ENCODE peak calls at places on chromosomes 5 and 9, in eight cellular contexts. H is cardiac muscle cell; A is cardiac fibroblast; V is CD4-positive, alpha-beta T cell; T is AG10803; W is Peyer's patch; L is fibroblast of villous mesenchyme; D is tibial nerve. O is an unnamed sample.

GRCh38 chr5:55276771-55277170 is 30.7 kb downstream of the DHX29 start:
- DNase-seq in V (no peak), L (peak), H (no peak), T (peak), W (no peak), A (peak), D (no peak), O (no peak)

GRCh38 chr5:9924614-9925013 is 294.5 kb upstream of the TAS2R1 start:
- DNase-seq in W (no peak), D (no peak), A (peak), V (no peak), T (peak), L (peak), H (peak), O (no peak)

GRCh38 chr5:102453716-102454115 is 45.1 kb downstream of the SLCO6A1 start:
- DNase-seq in W (no peak), L (no peak), D (no peak), V (no peak), T (no peak), H (peak), A (peak), O (no peak)

GRCh38 chr9:89093201-89093600 is 85.4 kb downstream of the SHC3 start:
- DNase-seq in A (no peak), V (no peak), D (no peak), T (no peak), W (no peak), H (peak), L (no peak), O (no peak)

GRCh38 chr5:139696894-139697658 is 48.9 kb downstream of the CXXC5 start:
- DNase-seq in D (peak), A (peak), T (peak), W (no peak), H (peak), V (no peak), L (peak), O (peak)

GRCh38 chr5:16037121-16037520 is 142.5 kb downstream of the MARCHF11 start:
- DNase-seq in H (no peak), W (no peak), D (no peak), A (no peak), T (no peak), V (no peak), L (no peak), O (no peak)

GRCh38 chr5:31393126-31393525 is 138.8 kb downstream of the DROSHA start:
- DNase-seq in A (no peak), V (no peak), H (no peak), T (no peak), L (no peak), D (no peak), W (no peak), O (no peak)

GRCh38 chr9:98318834-98319478 is 63.5 kb upstream of the TBC1D2 start:
- DNase-seq in D (no peak), V (no peak), A (peak), T (peak), H (peak), W (no peak), L (peak), O (no peak)

GRCh38 chr9:1083325-1083913 is 33.3 kb downstream of the DMRT2 start:
- DNase-seq in L (no peak), D (peak), H (peak), A (no peak), V (no peak), W (no peak), T (peak), O (peak)

GRCh38 chr5:75600535-75600934 is 10.7 kb upstream of the ANKDD1B start:
- DNase-seq in T (no peak), V (no peak), W (no peak), A (no peak), D (no peak), L (no peak), H (no peak), O (no peak)

GRCh38 chr5:131259326-131259725 is 4.5 kb upstream of the CDC42SE2 start:
- DNase-seq in H (no peak), A (peak), D (no peak), V (no peak), W (no peak), T (no peak), L (no peak), O (no peak)

GRCh38 chr5:42756630-42757601 is at the start of gene CCDC152:
- DNase-seq in L (no peak), A (peak), W (peak), T (peak), D (no peak), V (peak), H (peak), O (no peak)

GRCh38 chr5:109744261-109744660 is 54.5 kb downstream of the MAN2A1 start:
- DNase-seq in L (no peak), W (no peak), D (no peak), H (no peak), T (no peak), V (no peak), A (no peak), O (no peak)

GRCh38 chr9:73239868-73240267 is 88.2 kb downstream of the ANXA1 start:
- DNase-seq in T (no peak), D (no peak), A (no peak), V (no peak), W (no peak), L (peak), H (peak), O (no peak)

GRCh38 chr9:113516840-113517577 is 53.5 kb downstream of the RGS3 start:
- DNase-seq in D (no peak), A (no peak), T (no peak), H (no peak), V (peak), W (peak), L (no peak), O (no peak)

GRCh38 chr9:97803167-97804058 is 49.6 kb upstream of the FOXE1 start:
- DNase-seq in T (peak), L (peak), D (peak), V (peak), A (peak), H (peak), W (peak), O (peak)

GRCh38 chr9:108022246-108022935 is 532.8 kb upstream of the KLF4 start:
- DNase-seq in H (no peak), T (peak), V (no peak), W (no peak), A (peak), L (no peak), D (no peak), O (no peak)

GRCh38 chr9:2663486-2663885 is 41.9 kb downstream of the VLDLR start:
- DNase-seq in D (no peak), V (no peak), W (no peak), H (no peak), L (no peak), T (no peak), A (no peak), O (no peak)

GRCh38 chr9:114662081-114662989 is 4.7 kb upstream of the TEX53 start:
- DNase-seq in W (peak), T (no peak), L (peak), H (peak), A (peak), D (peak), V (peak), O (peak)

GRCh38 chr5:40033411-40033810 is 608.6 kb upstream of the DAB2 start:
- DNase-seq in L (no peak), V (peak), W (peak), T (no peak), H (no peak), D (no peak), A (no peak), O (no peak)

GRCh38 chr9:123049589-123050222 is 16.2 kb downstream of the GPR21 start:
- DNase-seq in L (peak), D (peak), H (peak), V (no peak), W (no peak), T (peak), A (peak), O (no peak)

GRCh38 chr5:125559296-125559695 is 812.9 kb upstream of the ZNF608 start:
- DNase-seq in W (no peak), V (no peak), L (peak), H (peak), D (no peak), A (peak), T (peak), O (no peak)

GRCh38 chr5:72529383-72529782 is 22.2 kb upstream of the ZNF366 start:
- DNase-seq in A (no peak), L (no peak), T (no peak), W (no peak), H (no peak), V (no peak), D (no peak), O (no peak)

GRCh38 chr5:132499440-132500243 is 9.1 kb upstream of the IRF1 start:
- DNase-seq in H (no peak), T (no peak), D (peak), A (no peak), L (no peak), V (no peak), W (no peak), O (no peak)

GRCh38 chr9:137705443-137705863 is 86.6 kb downstream of the EHMT1 start:
- DNase-seq in T (no peak), V (no peak), W (peak), L (no peak), A (no peak), H (no peak), D (no peak), O (no peak)

GRCh38 chr5:116896001-116896400 is 321.4 kb upstream of the SEMA6A start:
- DNase-seq in D (no peak), T (no peak), H (no peak), A (no peak), W (no peak), V (no peak), L (no peak), O (no peak)

GRCh38 chr5:16922430-16922829 is 13.7 kb downstream of the MYO10 start:
- DNase-seq in T (no peak), W (no peak), V (no peak), D (no peak), H (no peak), A (no peak), L (no peak), O (no peak)

GRCh38 chr5:137412136-137412535 is 87.0 kb downstream of the SPOCK1 start:
- DNase-seq in D (no peak), H (no peak), W (no peak), V (no peak), A (no peak), L (no peak), T (no peak), O (no peak)

GRCh38 chr9:79489241-79490000 is 82.3 kb upstream of the TLE4 start:
- DNase-seq in L (peak), V (no peak), H (peak), T (peak), A (peak), D (peak), W (no peak), O (no peak)

GRCh38 chr5:143086851-143087637 is 316.4 kb downstream of the NR3C1 start:
- DNase-seq in W (no peak), T (peak), L (peak), D (no peak), H (peak), A (no peak), V (no peak), O (no peak)

GRCh38 chr9:33927694-33928093 is 110.7 kb downstream of the UBE2R2 start:
- DNase-seq in A (no peak), V (no peak), T (no peak), D (no peak), L (no peak), H (no peak), W (no peak), O (no peak)

GRCh38 chr5:180093651-180094382 is 22.3 kb upstream of the RNF130 start:
- DNase-seq in H (peak), A (no peak), T (no peak), D (peak), V (no peak), L (no peak), W (peak), O (no peak)

GRCh38 chr5:91243286-91243685 is 139.8 kb downstream of the ARRDC3 start:
- DNase-seq in V (no peak), D (no peak), L (no peak), A (no peak), W (no peak), H (no peak), T (no peak), O (no peak)

GRCh38 chr5:91243859-91244258 is 139.3 kb downstream of the ARRDC3 start:
- DNase-seq in W (no peak), D (no peak), A (no peak), H (no peak), L (no peak), V (no peak), T (no peak), O (no peak)

GRCh38 chr5:91245074-91245452 is 138.1 kb downstream of the ARRDC3 start:
- DNase-seq in A (no peak), H (no peak), D (no peak), L (no peak), W (no peak), V (no peak), T (no peak), O (no peak)

GRCh38 chr5:91245871-91246270 is 137.2 kb downstream of the ARRDC3 start:
- DNase-seq in H (peak), V (no peak), T (peak), L (peak), W (no peak), D (no peak), A (peak), O (no peak)

DNA sequence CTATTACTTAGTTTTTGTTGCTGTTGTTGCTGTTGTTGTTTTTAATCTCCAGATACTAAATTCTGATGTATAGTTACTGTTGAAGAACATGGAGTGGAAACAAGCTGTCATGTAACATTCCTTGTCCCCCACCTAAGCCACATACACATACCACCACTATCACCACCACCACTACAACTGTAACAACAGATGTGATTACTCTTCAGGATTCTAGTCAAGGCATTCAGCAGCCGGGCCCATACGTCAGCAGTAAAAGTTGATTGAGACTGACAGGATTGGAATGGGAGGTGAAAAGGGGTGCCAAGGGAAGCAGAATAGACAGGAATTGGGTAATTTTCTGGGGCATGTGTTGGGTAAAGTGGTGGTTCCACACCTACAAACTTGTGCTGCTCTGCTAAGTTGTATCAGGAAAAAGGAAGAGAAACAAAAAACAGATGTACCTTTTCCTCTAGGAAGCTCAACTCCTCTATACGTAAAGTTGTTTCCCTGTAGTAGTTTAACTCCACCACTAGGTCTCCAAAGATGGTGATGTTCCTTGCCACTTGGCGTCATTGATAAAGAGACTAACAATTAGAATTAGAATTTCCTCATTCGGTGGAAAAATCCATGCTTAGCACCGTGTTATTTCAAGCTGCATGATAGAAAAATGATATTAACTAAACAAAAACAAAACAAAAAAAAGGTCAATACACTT is 138.6 kb downstream of the ARRDC3 start:
- DNase-seq in W (no peak), T (no peak), D (no peak), H (peak), A (no peak), L (no peak), V (no peak), O (no peak)
- TF ChIP-seq CTCF in W (no peak), T (no peak), D (no peak), H (no peak), A (no peak), L (no peak), V (no peak), O (peak)

GRCh38 chr5:59525957-59526356 is 367.6 kb downstream of the PDE4D start:
- DNase-seq in T (peak), D (no peak), V (no peak), L (peak), A (peak), W (no peak), H (peak), O (no peak)
- TF ChIP-seq CTCF in T (no peak), D (no peak), V (no peak), L (no peak), A (no peak), W (no peak), H (peak), O (no peak)

DNA sequence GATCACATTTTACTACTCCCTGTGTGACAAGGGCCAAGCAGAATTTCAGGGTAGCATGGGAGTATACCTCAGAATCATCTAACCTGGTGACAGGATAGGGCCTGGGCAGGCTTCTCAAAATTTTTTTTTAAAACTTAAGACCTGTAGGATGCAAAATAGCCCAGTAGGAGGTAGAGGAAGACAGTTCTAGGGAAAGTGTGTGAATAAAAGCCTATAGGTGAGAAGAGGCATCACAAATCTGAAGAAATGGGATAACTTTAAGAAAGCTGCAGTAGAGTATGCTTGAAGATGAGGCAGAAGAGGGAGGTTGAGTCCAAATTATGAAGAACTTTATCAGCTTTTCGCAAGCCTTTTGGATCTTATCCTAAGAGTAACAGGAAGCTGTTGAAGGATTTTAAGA is 32.3 kb downstream of the CNTRL start:
- DNase-seq in L (no peak), A (no peak), T (no peak), V (no peak), H (peak), D (no peak), W (no peak), O (no peak)
- TF ChIP-seq CTCF in L (peak), A (peak), T (peak), V (peak), H (peak), D (no peak), W (no peak), O (no peak)

GRCh38 chr5:172641359-172642045 is 439 bp downstream of the NEURL1B start:
- DNase-seq in D (no peak), V (no peak), W (no peak), H (no peak), A (no peak), T (no peak), L (peak), O (no peak)
- TF ChIP-seq CTCF in D (no peak), V (no peak), W (no peak), H (peak), A (no peak), T (peak), L (peak), O (no peak)

DNA sequence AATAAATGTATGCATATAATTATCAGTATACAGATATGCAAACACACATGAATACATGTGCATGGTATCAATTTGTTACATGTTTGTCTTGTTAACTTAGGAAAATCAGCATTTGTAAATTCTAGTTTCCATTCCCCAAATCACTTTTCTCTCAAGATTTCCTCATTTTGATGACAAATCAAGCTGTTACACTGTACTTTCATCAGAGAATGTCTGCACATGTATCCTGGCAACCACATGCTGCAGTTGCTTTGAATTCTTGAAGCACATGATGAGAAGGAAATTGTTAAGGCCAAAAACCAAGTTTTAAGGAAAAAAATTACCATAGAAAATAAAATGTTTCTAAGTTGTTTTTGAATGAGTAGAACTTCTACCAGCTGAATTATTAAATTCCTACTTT is 1834.5 kb downstream of the EFNA5 start:
- DNase-seq in H (peak), V (no peak), D (no peak), A (peak), L (peak), T (peak), W (no peak), O (no peak)
- TF ChIP-seq CTCF in H (no peak), V (no peak), D (no peak), A (no peak), L (no peak), T (no peak), W (no peak), O (no peak)

DNA sequence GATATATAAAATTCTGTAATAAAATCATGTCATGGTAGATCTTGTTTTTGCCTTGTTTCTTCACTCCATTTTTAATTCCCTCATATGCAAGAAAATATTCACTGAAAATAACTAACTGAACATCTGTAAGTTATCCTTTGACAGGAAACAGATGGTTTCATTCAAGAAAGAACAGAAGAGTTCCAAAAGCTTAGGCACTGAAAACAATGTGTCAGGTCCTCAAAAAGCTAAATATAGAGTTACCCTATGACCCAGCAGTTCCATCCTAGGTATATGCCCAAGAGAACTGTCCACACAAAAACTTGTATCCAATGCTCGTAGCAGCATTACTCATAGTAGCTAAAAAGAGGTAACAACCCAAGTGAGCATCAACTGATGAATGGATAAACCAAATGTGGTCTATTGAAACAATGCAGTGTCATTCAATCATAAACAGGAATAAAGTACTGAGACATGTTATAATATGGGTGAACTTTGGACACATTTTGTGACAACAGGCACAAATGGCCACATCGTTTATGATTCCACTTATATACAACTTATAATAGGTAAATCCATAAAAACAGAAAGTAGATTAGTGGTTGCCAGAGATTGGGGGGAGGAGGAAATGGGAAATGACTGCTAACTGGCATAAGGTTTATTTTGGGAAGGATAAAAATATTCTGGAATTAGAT is 231.0 kb downstream of the FRMD3 start:
- DNase-seq in D (no peak), W (no peak), L (no peak), T (peak), A (peak), H (peak), V (no peak), O (no peak)
- TF ChIP-seq CTCF in D (no peak), W (no peak), L (no peak), T (no peak), A (no peak), H (no peak), V (no peak), O (no peak)

GRCh38 chr5:149761461-149761860 is 31.4 kb downstream of the PPARGC1B start:
- DNase-seq in W (no peak), H (no peak), D (no peak), A (no peak), V (no peak), T (no peak), L (peak), O (no peak)

GRCh38 chr5:149757956-149758355 is 27.8 kb downstream of the PPARGC1B start:
- DNase-seq in H (no peak), T (no peak), D (no peak), V (no peak), L (no peak), A (no peak), W (no peak), O (no peak)

GRCh38 chr5:149760700-149761187 is 30.6 kb downstream of the PPARGC1B start:
- DNase-seq in V (no peak), H (no peak), T (no peak), D (no peak), L (no peak), A (no peak), W (no peak), O (no peak)

GRCh38 chr5:149759563-149759962 is 29.5 kb downstream of the PPARGC1B start:
- DNase-seq in T (no peak), H (no peak), L (no peak), D (no peak), A (no peak), W (no peak), V (no peak), O (no peak)

GRCh38 chr5:149759986-149760699 is 30.0 kb downstream of the PPARGC1B start:
- DNase-seq in H (peak), A (no peak), W (no peak), D (no peak), T (no peak), V (no peak), L (no peak), O (no peak)
- TF ChIP-seq CTCF in H (peak), A (peak), W (no peak), D (no peak), T (no peak), V (no peak), L (no peak), O (no peak)

GRCh38 chr5:60010328-60010727 is 116.8 kb upstream of the PDE4D start:
- DNase-seq in T (no peak), A (no peak), D (no peak), L (no peak), H (no peak), V (no peak), W (no peak), O (no peak)
- TF ChIP-seq CTCF in T (no peak), A (peak), D (no peak), L (peak), H (no peak), V (no peak), W (no peak), O (peak)